ENCODE peak calls at places on chromosomes 16 and 17, in four cellular contexts. F is H1, H is HepG2, S is K562. Q is an unnamed sample.

GRCh38 chr17:39612291-39612894 is 4.7 kb upstream of the NEUROD2 start:
- DNase-seq in H (no peak), S (no peak), F (no peak), Q (no peak)

GRCh38 chr17:7857724-7858486 is at the start of gene CYB5D1:
- DNase-seq in H (peak), F (no peak), S (peak), Q (peak)

GRCh38 chr16:3215601-3216262 is 19.2 kb downstream of the ZNF200 start:
- DNase-seq in H (no peak), S (no peak), F (no peak), Q (no peak)

GRCh38 chr16:87297918-87298631 is 19.1 kb downstream of the C16orf95 start:
- DNase-seq in F (no peak), S (peak), H (peak), Q (no peak)

GRCh38 chr17:38967290-38967738 is at the start of gene FBXO47:
- DNase-seq in H (peak), F (peak), S (peak), Q (peak)

GRCh38 chr17:81923302-81924260 is 4.0 kb downstream of the MAFG start:
- DNase-seq in S (peak), F (no peak), H (no peak), Q (peak)

GRCh38 chr17:29582767-29583166 is 6.7 kb downstream of the GIT1 start:
- DNase-seq in H (no peak), S (no peak), F (no peak), Q (no peak)

GRCh38 chr16:30026449-30026848 is 3.5 kb downstream of the C16orf92 start:
- DNase-seq in S (no peak), H (no peak), F (no peak), Q (no peak)

GRCh38 chr17:71180801-71181385 is 939.9 kb upstream of the SOX9 start:
- DNase-seq in F (no peak), S (no peak), H (no peak), Q (peak)

GRCh38 chr17:68868708-68869107 is 86.5 kb downstream of the ABCA8 start:
- DNase-seq in H (no peak), S (no peak), F (no peak), Q (no peak)

GRCh38 chr17:81391964-81392908 is 3.0 kb upstream of the BAHCC1 start:
- DNase-seq in H (no peak), F (no peak), S (no peak), Q (no peak)

GRCh38 chr17:73340093-73340596 is 28.3 kb upstream of the CDC42EP4 start:
- DNase-seq in H (peak), F (no peak), S (no peak), Q (peak)

GRCh38 chr16:52709286-52709685 is 162.3 kb upstream of the TOX3 start:
- DNase-seq in S (no peak), H (no peak), F (no peak), Q (no peak)

GRCh38 chr16:87635541-87636049 is 33.3 kb downstream of the JPH3 start:
- DNase-seq in S (peak), H (peak), F (no peak), Q (peak)

GRCh38 chr16:54409982-54410381 is 123.4 kb upstream of the IRX3 start:
- DNase-seq in F (no peak), H (no peak), S (no peak), Q (no peak)

GRCh38 chr17:16002708-16003265 is 3.2 kb downstream of the TTC19 start:
- DNase-seq in S (no peak), H (no peak), F (no peak), Q (no peak)

GRCh38 chr17:7213895-7214299 is 5.7 kb downstream of the DLG4 start:
- DNase-seq in H (peak), S (peak), F (peak), Q (peak)

GRCh38 chr17:79651266-79651665 is 40.4 kb upstream of the RBFOX3 start:
- DNase-seq in H (no peak), S (no peak), F (no peak), Q (no peak)

GRCh38 chr17:47866941-47867340 is 16.0 kb upstream of the SP6 start:
- DNase-seq in F (no peak), S (peak), H (no peak), Q (no peak)

GRCh38 chr16:25018972-25019617 is 3.9 kb upstream of the ARHGAP17 start:
- DNase-seq in S (no peak), H (no peak), F (no peak), Q (no peak)

GRCh38 chr16:89811321-89811720 is 5.1 kb downstream of the FANCA start:
- DNase-seq in H (no peak), S (no peak), F (no peak), Q (no peak)

GRCh38 chr16:57252148-57252721 is 7.2 kb downstream of the ARL2BP start:
- DNase-seq in F (no peak), H (peak), S (no peak), Q (no peak)

GRCh38 chr16:29811896-29812665 is at the start of gene PRRT2:
- DNase-seq in S (peak), H (no peak), F (no peak), Q (no peak)

GRCh38 chr17:3592216-3592860 is 16.9 kb downstream of the TRPV1 start:
- DNase-seq in H (no peak), S (no peak), F (no peak), Q (no peak)

GRCh38 chr17:81200201-81200600 is 22.6 kb downstream of the CEP131 start:
- DNase-seq in S (no peak), F (no peak), H (no peak), Q (no peak)

GRCh38 chr17:82849076-82849945 is 9.5 kb upstream of the ZNF750 start:
- DNase-seq in S (no peak), F (no peak), H (no peak), Q (no peak)

GRCh38 chr16:57531635-57532220 is 4.6 kb downstream of the CCDC102A start:
- DNase-seq in H (no peak), S (no peak), F (no peak), Q (no peak)

GRCh38 chr17:13594762-13595697 is 6.7 kb downstream of the HS3ST3A1 start:
- DNase-seq in S (peak), F (peak), H (peak), Q (peak)

GRCh38 chr17:42803074-42803883 is 4.6 kb downstream of the CNTD1 start:
- DNase-seq in S (no peak), F (no peak), H (peak), Q (no peak)

GRCh38 chr17:40705567-40705966 is 2.0 kb upstream of the KRT24 start:
- DNase-seq in F (no peak), S (no peak), H (no peak), Q (no peak)

GRCh38 chr17:40703652-40704051 is at the start of gene KRT24:
- DNase-seq in H (no peak), S (no peak), F (no peak), Q (no peak)

GRCh38 chr17:40699880-40700279 is 3.7 kb downstream of the KRT24 start:
- DNase-seq in H (no peak), S (no peak), F (no peak), Q (no peak)

GRCh38 chr17:40699359-40699758 is 4.2 kb downstream of the KRT24 start:
- DNase-seq in H (no peak), F (no peak), S (no peak), Q (no peak)

GRCh38 chr17:40702271-40702670 is 1.3 kb downstream of the KRT24 start:
- DNase-seq in S (no peak), H (no peak), F (no peak), Q (no peak)
- H3K27ac ChIP-seq in S (no peak), H (no peak), F (no peak), Q (no peak)

DNA sequence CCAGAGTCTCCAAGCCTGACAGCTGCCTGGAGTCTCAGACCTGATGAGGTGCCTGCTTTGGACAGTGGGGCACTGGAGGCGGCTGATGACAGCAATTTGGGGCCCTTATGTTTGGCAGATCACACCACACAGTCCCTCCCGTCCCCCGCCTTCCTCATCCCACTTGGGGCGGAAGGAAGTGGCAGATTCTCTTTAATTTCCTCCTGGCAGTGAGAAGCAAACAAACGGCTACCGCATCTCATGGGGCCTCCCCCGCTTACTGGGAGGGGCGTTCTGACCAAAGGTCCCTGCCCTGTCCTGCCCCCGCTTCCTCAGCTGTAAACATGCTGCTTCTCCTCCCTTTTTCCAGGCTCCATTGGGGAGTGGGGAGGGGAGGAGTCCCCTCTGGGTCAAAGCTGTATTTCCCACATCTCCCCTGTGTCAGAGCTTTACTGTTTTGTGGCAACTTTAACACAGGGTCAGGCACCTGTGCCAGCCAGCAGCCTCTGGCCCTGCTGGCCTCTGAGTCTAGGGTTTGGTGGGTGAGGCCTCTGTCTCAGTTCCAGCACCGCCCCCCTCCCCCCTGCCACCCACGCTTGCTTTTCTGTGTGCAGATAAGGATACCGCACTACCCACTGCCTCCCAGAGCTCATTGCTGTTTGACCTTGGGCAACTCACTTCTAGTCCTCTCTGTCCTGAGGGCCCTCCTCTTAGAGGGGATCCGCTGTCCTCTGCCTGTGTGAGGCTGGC is 5.4 kb upstream of the NFATC3 start:
- DNase-seq in F (no peak), H (peak), S (peak), Q (no peak)
- TF ChIP-seq PHF8 in F (no peak), H (peak), S (peak), Q (no peak)

DNA sequence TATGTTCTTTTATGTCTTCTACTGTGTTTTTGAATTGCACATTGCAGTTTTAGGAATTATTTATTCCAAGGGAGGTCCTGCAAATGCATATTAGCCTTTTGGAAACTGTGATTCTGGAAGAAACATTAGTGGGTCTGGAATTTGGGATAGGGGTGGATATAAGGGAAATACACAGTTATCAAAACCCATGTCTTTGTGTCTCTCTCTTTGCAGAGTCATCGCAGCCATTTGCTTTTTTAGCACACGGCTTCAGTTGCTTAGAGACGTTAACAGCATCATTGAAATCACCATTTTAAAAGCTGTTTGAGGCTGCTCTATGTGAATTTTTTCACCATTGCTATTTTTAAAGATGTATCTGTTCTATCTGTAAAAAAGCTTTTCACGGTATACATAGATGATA is 47.3 kb downstream of the OMG start:
- DNase-seq in F (no peak), S (no peak), H (no peak), Q (no peak)
- H3K27ac ChIP-seq in F (no peak), S (no peak), H (no peak), Q (peak)

GRCh38 chr16:11342021-11342855 is 3.0 kb upstream of the RMI2 start:
- DNase-seq in F (no peak), S (no peak), H (no peak), Q (no peak)
- TF ChIP-seq PHF8 in F (no peak), S (no peak), H (no peak), Q (no peak)

GRCh38 chr17:17754719-17755686 is 73.7 kb downstream of the RAI1 start:
- DNase-seq in H (no peak), S (no peak), F (no peak), Q (no peak)
- H3K27ac ChIP-seq in H (no peak), S (no peak), F (no peak), Q (peak)

GRCh38 chr16:11586375-11586855 is 304 bp downstream of the LITAF start:
- DNase-seq in H (no peak), F (no peak), S (no peak), Q (no peak)
- TF ChIP-seq PHF8 in H (no peak), F (peak), S (peak), Q (peak)

GRCh38 chr16:1472974-1473373 is 1.9 kb downstream of the CLCN7 start:
- DNase-seq in F (no peak), H (no peak), S (peak), Q (no peak)

GRCh38 chr16:1468456-1468855 is 6.4 kb downstream of the CLCN7 start:
- DNase-seq in H (no peak), F (no peak), S (no peak), Q (no peak)

GRCh38 chr16:1471569-1472194 is 3.1 kb downstream of the CLCN7 start:
- DNase-seq in H (no peak), F (no peak), S (no peak), Q (no peak)

GRCh38 chr16:1469693-1470201 is 5.1 kb downstream of the CLCN7 start:
- DNase-seq in H (no peak), F (no peak), S (no peak), Q (no peak)

DNA sequence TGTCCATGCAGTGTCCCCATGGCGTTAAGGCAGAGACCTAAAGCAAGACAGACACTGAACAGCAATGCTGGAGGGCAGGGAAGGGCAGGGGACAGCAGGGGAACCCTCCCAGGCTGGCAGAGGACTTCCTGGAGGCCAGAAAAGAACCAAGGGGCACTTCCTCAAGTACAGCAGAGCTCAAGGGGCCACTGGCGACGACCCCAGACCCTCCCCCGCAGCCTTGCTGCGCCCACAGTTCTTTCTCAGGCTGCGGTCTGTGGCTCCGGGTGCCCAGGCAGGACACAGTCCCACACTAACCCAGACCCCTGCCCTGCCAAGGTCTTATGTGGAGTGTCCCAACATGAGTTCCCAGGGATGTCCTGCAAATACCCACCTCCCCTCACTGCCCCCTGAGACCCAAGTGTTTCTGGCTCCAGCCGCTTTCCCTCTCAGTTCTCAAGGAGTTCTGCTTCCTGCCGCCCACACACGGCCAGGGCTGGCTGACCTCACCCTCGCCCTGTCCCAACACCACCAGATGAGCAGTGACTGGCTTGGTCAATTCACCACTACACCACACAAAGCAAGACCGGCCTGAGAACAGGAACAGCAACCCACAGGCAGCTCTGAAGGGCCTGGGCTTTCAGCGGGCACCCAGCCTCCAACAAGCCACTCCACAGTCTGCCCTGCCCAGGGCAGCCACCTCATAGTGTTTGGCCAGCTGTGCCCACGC is 4.1 kb downstream of the CLCN7 start:
- DNase-seq in S (peak), F (no peak), H (no peak), Q (no peak)
- H3K27ac ChIP-seq in S (peak), F (no peak), H (no peak), Q (no peak)

DNA sequence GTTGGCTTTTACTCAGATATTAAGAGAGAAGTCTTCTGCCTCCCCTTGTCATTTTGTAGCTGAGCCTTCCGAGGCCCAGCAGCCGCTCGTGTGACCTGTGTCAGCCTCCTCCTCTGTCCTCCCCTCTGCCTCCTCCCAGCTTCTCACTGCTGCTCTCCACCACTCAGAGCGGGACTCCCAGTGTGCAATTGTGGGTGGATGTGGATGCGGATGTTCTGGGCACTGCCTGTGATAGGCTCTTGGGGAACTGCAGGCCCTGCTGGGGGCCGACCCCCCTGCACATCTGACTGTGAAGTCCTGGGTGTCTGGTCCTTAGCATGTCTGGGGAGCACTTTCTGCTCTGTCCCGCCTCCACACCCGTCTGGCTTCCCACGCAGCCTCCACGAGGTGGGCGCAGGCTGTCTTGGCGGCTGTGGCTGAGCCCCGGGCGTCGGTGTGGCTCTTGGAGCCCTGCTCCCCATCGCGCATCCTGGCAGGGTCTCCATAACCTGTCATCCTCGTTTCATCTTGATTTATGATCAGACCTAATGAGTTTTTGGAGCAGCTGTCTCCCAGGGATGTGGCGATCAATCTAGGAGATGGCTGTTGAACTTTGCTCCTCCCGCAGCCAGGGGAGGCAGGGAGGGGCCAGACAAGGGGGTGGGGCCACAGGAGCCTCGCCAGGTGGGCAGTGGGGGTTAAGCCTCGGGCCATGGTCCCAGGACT is 28.1 kb downstream of the GRIN2C start:
- DNase-seq in H (no peak), S (no peak), F (no peak), Q (no peak)
- TF ChIP-seq PHF8 in H (no peak), S (no peak), F (no peak), Q (no peak)

GRCh38 chr17:18281815-18282214 is 21.4 kb downstream of the MIEF2 start:
- DNase-seq in F (no peak), H (no peak), S (no peak), Q (no peak)
- H3K27ac ChIP-seq in F (no peak), H (no peak), S (no peak), Q (no peak)

DNA sequence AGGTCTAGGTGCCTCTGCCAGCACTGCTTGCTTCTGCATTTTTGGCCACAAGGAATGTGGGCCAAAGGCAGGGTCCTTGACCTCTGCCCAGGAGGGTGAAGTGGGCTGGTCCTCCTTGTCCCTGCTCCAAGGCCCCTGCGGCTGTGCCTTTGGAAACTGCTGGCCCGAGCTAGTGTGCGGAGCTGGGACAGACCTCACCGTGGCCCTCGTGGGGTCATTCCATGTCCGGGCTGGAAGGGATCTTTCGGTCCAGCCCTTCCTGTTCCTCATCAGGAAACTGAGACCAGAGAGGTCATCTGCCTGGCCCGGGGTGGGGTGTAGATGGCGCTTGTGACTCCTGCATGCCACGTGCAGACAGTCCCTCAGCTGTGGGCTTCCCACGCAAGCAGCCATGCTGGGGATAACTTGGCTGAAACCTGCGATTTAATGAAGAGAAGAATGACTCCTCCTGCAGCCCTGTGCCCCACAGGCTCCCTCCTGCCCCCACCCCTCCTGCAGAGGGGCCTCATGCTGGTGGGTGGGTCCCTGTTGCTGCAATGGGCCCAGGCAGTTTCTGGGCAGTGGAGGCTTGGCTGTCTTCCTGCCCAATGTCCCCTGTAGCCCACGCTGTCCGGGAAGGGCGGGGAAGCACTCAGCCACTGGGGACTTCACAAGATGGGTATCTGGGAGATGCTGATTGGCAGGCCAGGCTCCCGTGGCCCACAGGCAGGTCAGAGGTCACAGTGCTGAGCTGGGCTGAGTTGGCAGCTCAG is 245.2 kb downstream of the SEC14L1 start:
- DNase-seq in S (peak), H (no peak), F (no peak), Q (no peak)
- TF ChIP-seq PHF8 in S (no peak), H (peak), F (no peak), Q (no peak)

Q was measured in A549.